ENCODE peak calls at places on chromosomes 12 and 14, in eight cellular contexts. One of them, this sample, is unnamed.

GRCh38 chr12:52148541-52149181 is 43.2 kb downstream of the KRT80 start:
- DNase-seq in T-helper 9 cell: no peak
- DNase-seq in fibroblast of mammary gland: no peak
- DNase-seq in sigmoid colon: peak
- DNase-seq in activated CD8-positive, alpha-beta memory T cell treated with anti-CD3 and anti-CD28 coated beads for 1 hour: no peak
- DNase-seq in NCI-H226: peak
- DNase-seq in activated CD4-positive, alpha-beta T cell treated with anti-CD3 and anti-CD28 coated beads, Interleukin-2, amount 50 U/mL, for 1 hour: no peak
- DNase-seq in stimulated activated CD4-positive, alpha-beta T cell treated with anti-CD3 and anti-CD28 coated beads, Interleukin-1b, Interleukin-23, amount 100 ng/mL, for 24 hours: no peak
- DNase-seq in this sample: no peak

GRCh38 chr14:49621114-49621881 is 699 bp downstream of the MGAT2 start:
- DNase-seq in sigmoid colon: peak
- DNase-seq in fibroblast of mammary gland: no peak
- DNase-seq in activated CD4-positive, alpha-beta T cell treated with anti-CD3 and anti-CD28 coated beads, Interleukin-2, amount 50 U/mL, for 1 hour: no peak
- DNase-seq in stimulated activated CD4-positive, alpha-beta T cell treated with anti-CD3 and anti-CD28 coated beads, Interleukin-1b, Interleukin-23, amount 100 ng/mL, for 24 hours: peak
- DNase-seq in NCI-H226: no peak
- DNase-seq in activated CD8-positive, alpha-beta memory T cell treated with anti-CD3 and anti-CD28 coated beads for 1 hour: peak
- DNase-seq in T-helper 9 cell: peak
- DNase-seq in this sample: peak

GRCh38 chr14:50311337-50311973 is 574 bp downstream of the L2HGDH start:
- DNase-seq in NCI-H226: no peak
- DNase-seq in activated CD4-positive, alpha-beta T cell treated with anti-CD3 and anti-CD28 coated beads, Interleukin-2, amount 50 U/mL, for 1 hour: no peak
- DNase-seq in sigmoid colon: no peak
- DNase-seq in activated CD8-positive, alpha-beta memory T cell treated with anti-CD3 and anti-CD28 coated beads for 1 hour: no peak
- DNase-seq in stimulated activated CD4-positive, alpha-beta T cell treated with anti-CD3 and anti-CD28 coated beads, Interleukin-1b, Interleukin-23, amount 100 ng/mL, for 24 hours: no peak
- DNase-seq in T-helper 9 cell: no peak
- DNase-seq in fibroblast of mammary gland: no peak
- DNase-seq in this sample: no peak

GRCh38 chr14:38616959-38617358 is 361.1 kb upstream of the CLEC14A start:
- DNase-seq in fibroblast of mammary gland: no peak
- DNase-seq in stimulated activated CD4-positive, alpha-beta T cell treated with anti-CD3 and anti-CD28 coated beads, Interleukin-1b, Interleukin-23, amount 100 ng/mL, for 24 hours: no peak
- DNase-seq in activated CD8-positive, alpha-beta memory T cell treated with anti-CD3 and anti-CD28 coated beads for 1 hour: no peak
- DNase-seq in activated CD4-positive, alpha-beta T cell treated with anti-CD3 and anti-CD28 coated beads, Interleukin-2, amount 50 U/mL, for 1 hour: no peak
- DNase-seq in sigmoid colon: no peak
- DNase-seq in T-helper 9 cell: no peak
- DNase-seq in NCI-H226: peak
- DNase-seq in this sample: peak

GRCh38 chr14:44291516-44291915 is 215.6 kb downstream of the FSCB start:
- DNase-seq in NCI-H226: no peak
- DNase-seq in activated CD4-positive, alpha-beta T cell treated with anti-CD3 and anti-CD28 coated beads, Interleukin-2, amount 50 U/mL, for 1 hour: no peak
- DNase-seq in stimulated activated CD4-positive, alpha-beta T cell treated with anti-CD3 and anti-CD28 coated beads, Interleukin-1b, Interleukin-23, amount 100 ng/mL, for 24 hours: no peak
- DNase-seq in sigmoid colon: no peak
- DNase-seq in fibroblast of mammary gland: no peak
- DNase-seq in activated CD8-positive, alpha-beta memory T cell treated with anti-CD3 and anti-CD28 coated beads for 1 hour: no peak
- DNase-seq in T-helper 9 cell: no peak
- DNase-seq in this sample: no peak

GRCh38 chr14:104471114-104471513 is 108.5 kb upstream of the C14orf180 start:
- DNase-seq in activated CD4-positive, alpha-beta T cell treated with anti-CD3 and anti-CD28 coated beads, Interleukin-2, amount 50 U/mL, for 1 hour: no peak
- DNase-seq in T-helper 9 cell: no peak
- DNase-seq in activated CD8-positive, alpha-beta memory T cell treated with anti-CD3 and anti-CD28 coated beads for 1 hour: no peak
- DNase-seq in NCI-H226: no peak
- DNase-seq in sigmoid colon: no peak
- DNase-seq in stimulated activated CD4-positive, alpha-beta T cell treated with anti-CD3 and anti-CD28 coated beads, Interleukin-1b, Interleukin-23, amount 100 ng/mL, for 24 hours: no peak
- DNase-seq in fibroblast of mammary gland: no peak
- DNase-seq in this sample: no peak

GRCh38 chr12:31220633-31221565 is 105.1 kb downstream of the SINHCAF start:
- DNase-seq in T-helper 9 cell: no peak
- DNase-seq in sigmoid colon: no peak
- DNase-seq in activated CD4-positive, alpha-beta T cell treated with anti-CD3 and anti-CD28 coated beads, Interleukin-2, amount 50 U/mL, for 1 hour: no peak
- DNase-seq in fibroblast of mammary gland: peak
- DNase-seq in stimulated activated CD4-positive, alpha-beta T cell treated with anti-CD3 and anti-CD28 coated beads, Interleukin-1b, Interleukin-23, amount 100 ng/mL, for 24 hours: no peak
- DNase-seq in activated CD8-positive, alpha-beta memory T cell treated with anti-CD3 and anti-CD28 coated beads for 1 hour: no peak
- DNase-seq in NCI-H226: no peak
- DNase-seq in this sample: no peak

GRCh38 chr14:33357225-33358010 is 418.7 kb downstream of the NPAS3 start:
- DNase-seq in sigmoid colon: no peak
- DNase-seq in fibroblast of mammary gland: no peak
- DNase-seq in stimulated activated CD4-positive, alpha-beta T cell treated with anti-CD3 and anti-CD28 coated beads, Interleukin-1b, Interleukin-23, amount 100 ng/mL, for 24 hours: no peak
- DNase-seq in T-helper 9 cell: no peak
- DNase-seq in activated CD4-positive, alpha-beta T cell treated with anti-CD3 and anti-CD28 coated beads, Interleukin-2, amount 50 U/mL, for 1 hour: no peak
- DNase-seq in NCI-H226: no peak
- DNase-seq in activated CD8-positive, alpha-beta memory T cell treated with anti-CD3 and anti-CD28 coated beads for 1 hour: no peak
- DNase-seq in this sample: no peak

GRCh38 chr12:4214912-4215861 is 58.4 kb upstream of the CCND2 start:
- DNase-seq in stimulated activated CD4-positive, alpha-beta T cell treated with anti-CD3 and anti-CD28 coated beads, Interleukin-1b, Interleukin-23, amount 100 ng/mL, for 24 hours: no peak
- DNase-seq in fibroblast of mammary gland: no peak
- DNase-seq in NCI-H226: peak
- DNase-seq in T-helper 9 cell: no peak
- DNase-seq in activated CD4-positive, alpha-beta T cell treated with anti-CD3 and anti-CD28 coated beads, Interleukin-2, amount 50 U/mL, for 1 hour: peak
- DNase-seq in activated CD8-positive, alpha-beta memory T cell treated with anti-CD3 and anti-CD28 coated beads for 1 hour: peak
- DNase-seq in sigmoid colon: peak
- DNase-seq in this sample: no peak

GRCh38 chr12:11862794-11863193 is 207.9 kb upstream of the BCL2L14 start:
- DNase-seq in activated CD4-positive, alpha-beta T cell treated with anti-CD3 and anti-CD28 coated beads, Interleukin-2, amount 50 U/mL, for 1 hour: no peak
- DNase-seq in fibroblast of mammary gland: peak
- DNase-seq in T-helper 9 cell: no peak
- DNase-seq in NCI-H226: no peak
- DNase-seq in stimulated activated CD4-positive, alpha-beta T cell treated with anti-CD3 and anti-CD28 coated beads, Interleukin-1b, Interleukin-23, amount 100 ng/mL, for 24 hours: no peak
- DNase-seq in sigmoid colon: no peak
- DNase-seq in activated CD8-positive, alpha-beta memory T cell treated with anti-CD3 and anti-CD28 coated beads for 1 hour: no peak
- DNase-seq in this sample: no peak

GRCh38 chr14:101039031-101039754 is 135.7 kb upstream of the RTL1 start:
- DNase-seq in activated CD4-positive, alpha-beta T cell treated with anti-CD3 and anti-CD28 coated beads, Interleukin-2, amount 50 U/mL, for 1 hour: no peak
- DNase-seq in NCI-H226: no peak
- DNase-seq in T-helper 9 cell: no peak
- DNase-seq in stimulated activated CD4-positive, alpha-beta T cell treated with anti-CD3 and anti-CD28 coated beads, Interleukin-1b, Interleukin-23, amount 100 ng/mL, for 24 hours: no peak
- DNase-seq in fibroblast of mammary gland: no peak
- DNase-seq in activated CD8-positive, alpha-beta memory T cell treated with anti-CD3 and anti-CD28 coated beads for 1 hour: no peak
- DNase-seq in sigmoid colon: no peak
- DNase-seq in this sample: peak

GRCh38 chr12:106248849-106249371 is 1.1 kb upstream of the CKAP4 start:
- DNase-seq in fibroblast of mammary gland: peak
- DNase-seq in T-helper 9 cell: no peak
- DNase-seq in sigmoid colon: no peak
- DNase-seq in activated CD8-positive, alpha-beta memory T cell treated with anti-CD3 and anti-CD28 coated beads for 1 hour: no peak
- DNase-seq in activated CD4-positive, alpha-beta T cell treated with anti-CD3 and anti-CD28 coated beads, Interleukin-2, amount 50 U/mL, for 1 hour: peak
- DNase-seq in NCI-H226: peak
- DNase-seq in stimulated activated CD4-positive, alpha-beta T cell treated with anti-CD3 and anti-CD28 coated beads, Interleukin-1b, Interleukin-23, amount 100 ng/mL, for 24 hours: no peak
- DNase-seq in this sample: no peak

GRCh38 chr14:52461721-52462120 is 90.6 kb downstream of the TXNDC16 start:
- DNase-seq in activated CD8-positive, alpha-beta memory T cell treated with anti-CD3 and anti-CD28 coated beads for 1 hour: no peak
- DNase-seq in stimulated activated CD4-positive, alpha-beta T cell treated with anti-CD3 and anti-CD28 coated beads, Interleukin-1b, Interleukin-23, amount 100 ng/mL, for 24 hours: no peak
- DNase-seq in activated CD4-positive, alpha-beta T cell treated with anti-CD3 and anti-CD28 coated beads, Interleukin-2, amount 50 U/mL, for 1 hour: no peak
- DNase-seq in NCI-H226: no peak
- DNase-seq in sigmoid colon: no peak
- DNase-seq in T-helper 9 cell: no peak
- DNase-seq in fibroblast of mammary gland: no peak
- DNase-seq in this sample: no peak

GRCh38 chr12:39003541-39004160 is 98.3 kb upstream of the CPNE8 start:
- DNase-seq in fibroblast of mammary gland: no peak
- DNase-seq in T-helper 9 cell: no peak
- DNase-seq in stimulated activated CD4-positive, alpha-beta T cell treated with anti-CD3 and anti-CD28 coated beads, Interleukin-1b, Interleukin-23, amount 100 ng/mL, for 24 hours: no peak
- DNase-seq in activated CD8-positive, alpha-beta memory T cell treated with anti-CD3 and anti-CD28 coated beads for 1 hour: no peak
- DNase-seq in activated CD4-positive, alpha-beta T cell treated with anti-CD3 and anti-CD28 coated beads, Interleukin-2, amount 50 U/mL, for 1 hour: no peak
- DNase-seq in sigmoid colon: no peak
- DNase-seq in NCI-H226: no peak
- DNase-seq in this sample: no peak

GRCh38 chr14:65791551-65791981 is 379.0 kb downstream of the FUT8 start:
- DNase-seq in sigmoid colon: no peak
- DNase-seq in T-helper 9 cell: peak
- DNase-seq in activated CD8-positive, alpha-beta memory T cell treated with anti-CD3 and anti-CD28 coated beads for 1 hour: no peak
- DNase-seq in activated CD4-positive, alpha-beta T cell treated with anti-CD3 and anti-CD28 coated beads, Interleukin-2, amount 50 U/mL, for 1 hour: no peak
- DNase-seq in NCI-H226: peak
- DNase-seq in stimulated activated CD4-positive, alpha-beta T cell treated with anti-CD3 and anti-CD28 coated beads, Interleukin-1b, Interleukin-23, amount 100 ng/mL, for 24 hours: no peak
- DNase-seq in fibroblast of mammary gland: peak
- DNase-seq in this sample: no peak

GRCh38 chr12:15834575-15834974 is 45.4 kb upstream of the EPS8 start:
- DNase-seq in activated CD8-positive, alpha-beta memory T cell treated with anti-CD3 and anti-CD28 coated beads for 1 hour: no peak
- DNase-seq in activated CD4-positive, alpha-beta T cell treated with anti-CD3 and anti-CD28 coated beads, Interleukin-2, amount 50 U/mL, for 1 hour: no peak
- DNase-seq in T-helper 9 cell: no peak
- DNase-seq in stimulated activated CD4-positive, alpha-beta T cell treated with anti-CD3 and anti-CD28 coated beads, Interleukin-1b, Interleukin-23, amount 100 ng/mL, for 24 hours: no peak
- DNase-seq in NCI-H226: no peak
- DNase-seq in fibroblast of mammary gland: peak
- DNase-seq in sigmoid colon: no peak
- DNase-seq in this sample: no peak

GRCh38 chr14:51116682-51117081 is 21.8 kb upstream of the TRIM9 start:
- DNase-seq in sigmoid colon: no peak
- DNase-seq in activated CD4-positive, alpha-beta T cell treated with anti-CD3 and anti-CD28 coated beads, Interleukin-2, amount 50 U/mL, for 1 hour: no peak
- DNase-seq in fibroblast of mammary gland: no peak
- DNase-seq in NCI-H226: no peak
- DNase-seq in T-helper 9 cell: no peak
- DNase-seq in activated CD8-positive, alpha-beta memory T cell treated with anti-CD3 and anti-CD28 coated beads for 1 hour: no peak
- DNase-seq in stimulated activated CD4-positive, alpha-beta T cell treated with anti-CD3 and anti-CD28 coated beads, Interleukin-1b, Interleukin-23, amount 100 ng/mL, for 24 hours: no peak
- DNase-seq in this sample: no peak

GRCh38 chr14:92456215-92457017 is 57.2 kb upstream of the RIN3 start:
- DNase-seq in sigmoid colon: peak
- DNase-seq in fibroblast of mammary gland: peak
- DNase-seq in NCI-H226: peak
- DNase-seq in T-helper 9 cell: no peak
- DNase-seq in activated CD8-positive, alpha-beta memory T cell treated with anti-CD3 and anti-CD28 coated beads for 1 hour: no peak
- DNase-seq in activated CD4-positive, alpha-beta T cell treated with anti-CD3 and anti-CD28 coated beads, Interleukin-2, amount 50 U/mL, for 1 hour: no peak
- DNase-seq in stimulated activated CD4-positive, alpha-beta T cell treated with anti-CD3 and anti-CD28 coated beads, Interleukin-1b, Interleukin-23, amount 100 ng/mL, for 24 hours: no peak
- DNase-seq in this sample: no peak

GRCh38 chr12:122402264-122402663 is 20.2 kb downstream of the CLIP1 start:
- DNase-seq in NCI-H226: no peak
- DNase-seq in fibroblast of mammary gland: no peak
- DNase-seq in T-helper 9 cell: no peak
- DNase-seq in activated CD4-positive, alpha-beta T cell treated with anti-CD3 and anti-CD28 coated beads, Interleukin-2, amount 50 U/mL, for 1 hour: no peak
- DNase-seq in activated CD8-positive, alpha-beta memory T cell treated with anti-CD3 and anti-CD28 coated beads for 1 hour: no peak
- DNase-seq in stimulated activated CD4-positive, alpha-beta T cell treated with anti-CD3 and anti-CD28 coated beads, Interleukin-1b, Interleukin-23, amount 100 ng/mL, for 24 hours: no peak
- DNase-seq in sigmoid colon: no peak
- DNase-seq in this sample: no peak

GRCh38 chr12:52151859-52152783 is 39.7 kb downstream of the KRT80 start:
- DNase-seq in T-helper 9 cell: peak
- DNase-seq in fibroblast of mammary gland: peak
- DNase-seq in stimulated activated CD4-positive, alpha-beta T cell treated with anti-CD3 and anti-CD28 coated beads, Interleukin-1b, Interleukin-23, amount 100 ng/mL, for 24 hours: peak
- DNase-seq in activated CD4-positive, alpha-beta T cell treated with anti-CD3 and anti-CD28 coated beads, Interleukin-2, amount 50 U/mL, for 1 hour: peak
- DNase-seq in sigmoid colon: peak
- DNase-seq in NCI-H226: peak
- DNase-seq in activated CD8-positive, alpha-beta memory T cell treated with anti-CD3 and anti-CD28 coated beads for 1 hour: peak
- DNase-seq in this sample: no peak

GRCh38 chr12:7161327-7161726 is 28.2 kb upstream of the PEX5 start:
- DNase-seq in stimulated activated CD4-positive, alpha-beta T cell treated with anti-CD3 and anti-CD28 coated beads, Interleukin-1b, Interleukin-23, amount 100 ng/mL, for 24 hours: no peak
- DNase-seq in activated CD4-positive, alpha-beta T cell treated with anti-CD3 and anti-CD28 coated beads, Interleukin-2, amount 50 U/mL, for 1 hour: no peak
- DNase-seq in NCI-H226: no peak
- DNase-seq in sigmoid colon: peak
- DNase-seq in fibroblast of mammary gland: no peak
- DNase-seq in activated CD8-positive, alpha-beta memory T cell treated with anti-CD3 and anti-CD28 coated beads for 1 hour: no peak
- DNase-seq in T-helper 9 cell: no peak
- DNase-seq in this sample: no peak

GRCh38 chr14:22850944-22851790 is 14.8 kb downstream of the MMP14 start:
- DNase-seq in activated CD8-positive, alpha-beta memory T cell treated with anti-CD3 and anti-CD28 coated beads for 1 hour: no peak
- DNase-seq in stimulated activated CD4-positive, alpha-beta T cell treated with anti-CD3 and anti-CD28 coated beads, Interleukin-1b, Interleukin-23, amount 100 ng/mL, for 24 hours: no peak
- DNase-seq in sigmoid colon: peak
- DNase-seq in T-helper 9 cell: no peak
- DNase-seq in NCI-H226: peak
- DNase-seq in activated CD4-positive, alpha-beta T cell treated with anti-CD3 and anti-CD28 coated beads, Interleukin-2, amount 50 U/mL, for 1 hour: no peak
- DNase-seq in fibroblast of mammary gland: peak
- DNase-seq in this sample: no peak

GRCh38 chr12:234891-235415 is 21.0 kb upstream of the SLC6A12 start:
- DNase-seq in fibroblast of mammary gland: no peak
- DNase-seq in T-helper 9 cell: no peak
- DNase-seq in sigmoid colon: no peak
- DNase-seq in NCI-H226: no peak
- DNase-seq in activated CD8-positive, alpha-beta memory T cell treated with anti-CD3 and anti-CD28 coated beads for 1 hour: no peak
- DNase-seq in activated CD4-positive, alpha-beta T cell treated with anti-CD3 and anti-CD28 coated beads, Interleukin-2, amount 50 U/mL, for 1 hour: no peak
- DNase-seq in stimulated activated CD4-positive, alpha-beta T cell treated with anti-CD3 and anti-CD28 coated beads, Interleukin-1b, Interleukin-23, amount 100 ng/mL, for 24 hours: no peak
- DNase-seq in this sample: no peak

GRCh38 chr14:30580616-30581282 is 21.8 kb downstream of the G2E3 start:
- DNase-seq in sigmoid colon: no peak
- DNase-seq in stimulated activated CD4-positive, alpha-beta T cell treated with anti-CD3 and anti-CD28 coated beads, Interleukin-1b, Interleukin-23, amount 100 ng/mL, for 24 hours: no peak
- DNase-seq in T-helper 9 cell: no peak
- DNase-seq in fibroblast of mammary gland: no peak
- DNase-seq in activated CD8-positive, alpha-beta memory T cell treated with anti-CD3 and anti-CD28 coated beads for 1 hour: no peak
- DNase-seq in NCI-H226: no peak
- DNase-seq in activated CD4-positive, alpha-beta T cell treated with anti-CD3 and anti-CD28 coated beads, Interleukin-2, amount 50 U/mL, for 1 hour: no peak
- DNase-seq in this sample: no peak